ENCODE peak calls at places on chromosomes 4 and X, in six cellular contexts. One of them, this sample, is unnamed.
A peak's percentile ranks its signal among the peaks of the same experiment; 100 is the strongest.

GRCh38 chr4:56048621-56049427 is 100.1 kb downstream of the CEP135 start:
- DNase-seq in GM20000: peak; percentile 89
- DNase-seq in MV-4-11: peak; percentile 29
- DNase-seq in mesendoderm: peak; percentile 82
- DNase-seq in fibroblast of gingiva: peak; percentile 26
- DNase-seq in anterior cingulate cortex: peak; percentile 10
- DNase-seq in this sample: peak; percentile 38

GRCh38 chr4:7634611-7635010 is 199.9 kb upstream of the PSAPL1 start:
- DNase-seq in GM20000: no peak
- DNase-seq in MV-4-11: no peak
- DNase-seq in mesendoderm: no peak
- DNase-seq in fibroblast of gingiva: no peak
- DNase-seq in anterior cingulate cortex: no peak
- DNase-seq in this sample: no peak

GRCh38 chr4:159515314-159516025 is 412.6 kb downstream of the RAPGEF2 start:
- DNase-seq in GM20000: no peak
- DNase-seq in MV-4-11: no peak
- DNase-seq in mesendoderm: no peak
- DNase-seq in fibroblast of gingiva: no peak
- DNase-seq in anterior cingulate cortex: no peak
- DNase-seq in this sample: no peak

GRCh38 chrX:31168596-31168995 is 96.8 kb upstream of the FTHL17 start:
- DNase-seq in GM20000: peak; percentile 18
- DNase-seq in MV-4-11: no peak
- DNase-seq in mesendoderm: no peak
- DNase-seq in fibroblast of gingiva: no peak
- DNase-seq in anterior cingulate cortex: no peak
- DNase-seq in this sample: no peak

GRCh38 chr4:33722800-33723511 is 2521.4 kb downstream of the ARAP2 start:
- DNase-seq in GM20000: no peak
- DNase-seq in MV-4-11: no peak
- DNase-seq in mesendoderm: no peak
- DNase-seq in fibroblast of gingiva: peak; percentile 41
- DNase-seq in anterior cingulate cortex: no peak
- DNase-seq in this sample: peak; percentile 22

GRCh38 chr4:102089850-102090621 is 255.2 kb downstream of the SLC39A8 start:
- DNase-seq in GM20000: no peak
- DNase-seq in MV-4-11: no peak
- DNase-seq in mesendoderm: no peak
- DNase-seq in fibroblast of gingiva: no peak
- DNase-seq in anterior cingulate cortex: no peak
- DNase-seq in this sample: no peak

GRCh38 chr4:100095729-100096595 is 94.3 kb downstream of the DDIT4L start:
- DNase-seq in GM20000: peak; percentile 52
- DNase-seq in MV-4-11: peak; percentile 61
- DNase-seq in mesendoderm: peak; percentile 90
- DNase-seq in fibroblast of gingiva: peak; percentile 73
- DNase-seq in anterior cingulate cortex: no peak
- DNase-seq in this sample: peak; percentile 81

GRCh38 chr4:153222162-153222789 is 18.0 kb downstream of the TRIM2 start:
- DNase-seq in GM20000: peak; percentile 51
- DNase-seq in MV-4-11: no peak
- DNase-seq in mesendoderm: peak; percentile 90
- DNase-seq in fibroblast of gingiva: peak; percentile 86
- DNase-seq in anterior cingulate cortex: peak; percentile 38
- DNase-seq in this sample: peak; percentile 80

GRCh38 chr4:23455482-23455881 is 434.4 kb downstream of the PPARGC1A start:
- DNase-seq in GM20000: no peak
- DNase-seq in MV-4-11: no peak
- DNase-seq in mesendoderm: peak; percentile 73
- DNase-seq in fibroblast of gingiva: no peak
- DNase-seq in anterior cingulate cortex: no peak
- DNase-seq in this sample: peak; percentile 45

GRCh38 chr4:25723409-25723808 is 67.8 kb downstream of the SLC34A2 start:
- DNase-seq in GM20000: no peak
- DNase-seq in MV-4-11: no peak
- DNase-seq in mesendoderm: no peak
- DNase-seq in fibroblast of gingiva: no peak
- DNase-seq in anterior cingulate cortex: no peak
- DNase-seq in this sample: no peak

GRCh38 chr4:173591760-173592159 is 61.7 kb upstream of the HAND2 start:
- DNase-seq in GM20000: no peak
- DNase-seq in MV-4-11: no peak
- DNase-seq in mesendoderm: peak; percentile 3
- DNase-seq in fibroblast of gingiva: no peak
- DNase-seq in anterior cingulate cortex: no peak
- DNase-seq in this sample: no peak

GRCh38 chr4:4302416-4302815 is 12.4 kb downstream of the ZBTB49 start:
- DNase-seq in GM20000: no peak
- DNase-seq in MV-4-11: no peak
- DNase-seq in mesendoderm: no peak
- DNase-seq in fibroblast of gingiva: no peak
- DNase-seq in anterior cingulate cortex: no peak
- DNase-seq in this sample: no peak

GRCh38 chrX:74246524-74246923 is 57.5 kb upstream of the ZCCHC13 start:
- DNase-seq in GM20000: no peak
- DNase-seq in MV-4-11: no peak
- DNase-seq in mesendoderm: no peak
- DNase-seq in fibroblast of gingiva: no peak
- DNase-seq in anterior cingulate cortex: no peak
- DNase-seq in this sample: peak; percentile 33

GRCh38 chr4:20433101-20433705 is 181.5 kb downstream of the SLIT2 start:
- DNase-seq in GM20000: no peak
- DNase-seq in MV-4-11: no peak
- DNase-seq in mesendoderm: peak; percentile 14
- DNase-seq in fibroblast of gingiva: no peak
- DNase-seq in anterior cingulate cortex: no peak
- DNase-seq in this sample: no peak

GRCh38 chrX:2664497-2664896 is 26.6 kb upstream of the CD99 start:
- DNase-seq in GM20000: no peak
- DNase-seq in MV-4-11: no peak
- DNase-seq in mesendoderm: no peak
- DNase-seq in fibroblast of gingiva: peak; percentile 79
- DNase-seq in anterior cingulate cortex: no peak
- DNase-seq in this sample: no peak

GRCh38 chr4:101730291-101731117 is 60.0 kb upstream of the BANK1 start:
- DNase-seq in GM20000: peak; percentile 31
- DNase-seq in MV-4-11: peak; percentile 57
- DNase-seq in mesendoderm: peak; percentile 85
- DNase-seq in fibroblast of gingiva: peak; percentile 69
- DNase-seq in anterior cingulate cortex: no peak
- DNase-seq in this sample: peak; percentile 77

GRCh38 chr4:115720611-115721010 is 607.2 kb upstream of the NDST4 start:
- DNase-seq in GM20000: no peak
- DNase-seq in MV-4-11: no peak
- DNase-seq in mesendoderm: no peak
- DNase-seq in fibroblast of gingiva: no peak
- DNase-seq in anterior cingulate cortex: no peak
- DNase-seq in this sample: peak; percentile 63

GRCh38 chr4:153222790-153223417 is 18.7 kb downstream of the TRIM2 start:
- DNase-seq in GM20000: peak; percentile 70
- DNase-seq in MV-4-11: peak; percentile 40
- DNase-seq in mesendoderm: peak; percentile 77
- DNase-seq in fibroblast of gingiva: peak; percentile 45
- DNase-seq in anterior cingulate cortex: peak; percentile 24
- DNase-seq in this sample: peak; percentile 46

GRCh38 chrX:11188664-11189063 is 77.5 kb downstream of the HCCS start:
- DNase-seq in GM20000: no peak
- DNase-seq in MV-4-11: peak; percentile 6
- DNase-seq in mesendoderm: no peak
- DNase-seq in fibroblast of gingiva: no peak
- DNase-seq in anterior cingulate cortex: no peak
- DNase-seq in this sample: peak; percentile 44

GRCh38 chrX:41956027-41956426 is 32.7 kb upstream of the CASK start:
- DNase-seq in GM20000: no peak
- DNase-seq in MV-4-11: no peak
- DNase-seq in mesendoderm: peak; percentile 80
- DNase-seq in fibroblast of gingiva: no peak
- DNase-seq in anterior cingulate cortex: no peak
- DNase-seq in this sample: no peak

GRCh38 chr4:167308876-167309275 is 74.6 kb upstream of the SPOCK3 start:
- DNase-seq in GM20000: no peak
- DNase-seq in MV-4-11: no peak
- DNase-seq in mesendoderm: no peak
- DNase-seq in fibroblast of gingiva: no peak
- DNase-seq in anterior cingulate cortex: no peak
- DNase-seq in this sample: no peak

GRCh38 chr4:37246891-37247290 is 2.3 kb downstream of the NWD2 start:
- DNase-seq in GM20000: no peak
- DNase-seq in MV-4-11: no peak
- DNase-seq in mesendoderm: no peak
- DNase-seq in fibroblast of gingiva: no peak
- DNase-seq in anterior cingulate cortex: no peak
- DNase-seq in this sample: peak; percentile 31

GRCh38 chrX:120486786-120487185 is 17.7 kb upstream of the LAMP2 start:
- DNase-seq in GM20000: no peak
- DNase-seq in MV-4-11: peak; percentile 48
- DNase-seq in mesendoderm: no peak
- DNase-seq in fibroblast of gingiva: no peak
- DNase-seq in anterior cingulate cortex: no peak
- DNase-seq in this sample: no peak

GRCh38 chr4:76447326-76447954 is 12.4 kb downstream of the SHROOM3 start:
- DNase-seq in GM20000: no peak
- DNase-seq in MV-4-11: no peak
- DNase-seq in mesendoderm: peak; percentile 37
- DNase-seq in fibroblast of gingiva: no peak
- DNase-seq in anterior cingulate cortex: no peak
- DNase-seq in this sample: no peak

GRCh38 chr4:182231080-182231479 is 12.1 kb upstream of the TENM3 start:
- DNase-seq in GM20000: no peak
- DNase-seq in MV-4-11: no peak
- DNase-seq in mesendoderm: no peak
- DNase-seq in fibroblast of gingiva: no peak
- DNase-seq in anterior cingulate cortex: no peak
- DNase-seq in this sample: no peak

GRCh38 chrX:143873343-143873742 is 10.5 kb upstream of the UBE2NL start:
- DNase-seq in GM20000: no peak
- DNase-seq in MV-4-11: no peak
- DNase-seq in mesendoderm: no peak
- DNase-seq in fibroblast of gingiva: peak; percentile 6
- DNase-seq in anterior cingulate cortex: no peak
- DNase-seq in this sample: peak; percentile 84